ENCODE peak calls at places on chromosomes 2 and 18, in six cellular contexts. E is myocyte; G is activated effector memory CD4-positive, alpha-beta T cell treated with Interleukin-2 at 50 U/mL for 16 hours; J is HT1080; C is T-cell; T is posterior cingulate gyrus. I is an unnamed sample.

GRCh38 chr18:59517446-59518171 is 158.5 kb upstream of the LMAN1 start:
- DNase-seq in G (no peak), C (no peak), E (peak), T (no peak), J (no peak), I (no peak)

GRCh38 chr2:18701546-18701945 is 112.2 kb upstream of the NT5C1B start:
- DNase-seq in T (no peak), C (no peak), J (no peak), E (no peak), G (no peak), I (no peak)

GRCh38 chr2:128552806-128553551 is 234.3 kb upstream of the HS6ST1 start:
- DNase-seq in T (no peak), E (no peak), C (no peak), G (no peak), J (no peak), I (no peak)

GRCh38 chr2:218501665-218502064 is 66.5 kb downstream of the USP37 start:
- DNase-seq in J (no peak), C (no peak), E (peak), G (no peak), T (no peak), I (peak)

GRCh38 chr2:120765911-120766757 is 30.5 kb downstream of the GLI2 start:
- DNase-seq in T (no peak), G (no peak), E (peak), C (no peak), J (peak), I (peak)

GRCh38 chr2:218567797-218568189 is 358 bp downstream of the USP37 start:
- DNase-seq in C (peak), G (no peak), E (no peak), T (no peak), J (no peak), I (no peak)

GRCh38 chr2:72236445-72237067 is 88.9 kb upstream of the CYP26B1 start:
- DNase-seq in G (no peak), T (no peak), J (peak), C (no peak), E (peak), I (peak)

GRCh38 chr2:37857485-37858196 is 67.4 kb upstream of the RMDN2 start:
- DNase-seq in G (no peak), T (no peak), J (no peak), C (no peak), E (peak), I (no peak)

GRCh38 chr2:216117566-216117965 is 8.4 kb downstream of the XRCC5 start:
- DNase-seq in J (no peak), C (no peak), T (no peak), E (no peak), G (no peak), I (no peak)

GRCh38 chr2:56167616-56168015 is 16.2 kb upstream of the CCDC85A start:
- DNase-seq in T (no peak), J (no peak), C (no peak), G (no peak), E (peak), I (no peak)

GRCh38 chr18:9429662-9429993 is 45.7 kb upstream of the RALBP1 start:
- DNase-seq in J (no peak), C (no peak), G (no peak), T (no peak), E (no peak), I (no peak)

GRCh38 chr2:200603972-200604371 is 18.2 kb downstream of the AOX1 start:
- DNase-seq in T (no peak), J (peak), C (no peak), E (no peak), G (no peak), I (no peak)

GRCh38 chr18:22676423-22676822 is 256.7 kb upstream of the RBBP8 start:
- DNase-seq in G (no peak), E (no peak), T (no peak), C (no peak), J (no peak), I (no peak)

GRCh38 chr2:135424849-135425248 is 106.2 kb downstream of the ZRANB3 start:
- DNase-seq in E (peak), G (no peak), T (no peak), C (no peak), J (no peak), I (no peak)

GRCh38 chr2:112580084-112580483 is 4.3 kb upstream of the CHCHD5 start:
- DNase-seq in C (no peak), J (no peak), G (no peak), T (no peak), E (no peak), I (no peak)

GRCh38 chr2:2238726-2239269 is 92.3 kb downstream of the MYT1L start:
- DNase-seq in G (no peak), T (no peak), C (no peak), J (no peak), E (no peak), I (no peak)

GRCh38 chr18:49013961-49014604 is 63.3 kb upstream of the SMAD7 start:
- DNase-seq in J (no peak), G (no peak), E (no peak), C (no peak), T (no peak), I (no peak)

GRCh38 chr2:29009711-29010677 is 28.9 kb downstream of the TOGARAM2 start:
- DNase-seq in C (peak), T (no peak), E (no peak), G (no peak), J (no peak), I (no peak)

GRCh38 chr2:165067958-165068612 is 112.8 kb upstream of the SLC38A11 start:
- DNase-seq in E (peak), C (no peak), T (peak), G (no peak), J (no peak), I (no peak)

GRCh38 chr2:239569401-239570090 is 168.7 kb upstream of the HDAC4 start:
- DNase-seq in T (peak), C (no peak), E (no peak), G (no peak), J (peak), I (no peak)

GRCh38 chr18:63311481-63312409 is 7.8 kb downstream of the BCL2 start:
- DNase-seq in C (no peak), T (no peak), G (no peak), E (no peak), J (no peak), I (no peak)

GRCh38 chr2:196170681-196171247 is 614 bp downstream of the STK17B start:
- DNase-seq in G (peak), T (no peak), E (peak), C (peak), J (no peak), I (no peak)

GRCh38 chr2:178363252-178363651 is 87.7 kb downstream of the PRKRA start:
- DNase-seq in T (no peak), G (no peak), J (peak), C (no peak), E (no peak), I (no peak)

GRCh38 chr2:198438326-198438725 is 633.9 kb downstream of the PLCL1 start:
- DNase-seq in T (no peak), C (no peak), E (no peak), J (peak), G (no peak), I (no peak)

GRCh38 chr2:240167588-240167880 is 27.1 kb upstream of the OTOS start:
- DNase-seq in G (no peak), E (no peak), T (no peak), J (no peak), C (no peak), I (no peak)

GRCh38 chr2:158131919-158132566 is 30.4 kb downstream of the UPP2 start:
- DNase-seq in E (no peak), C (no peak), T (no peak), J (no peak), G (no peak), I (no peak)

GRCh38 chr18:68102117-68102516 is 585.6 kb upstream of the DSEL start:
- DNase-seq in E (no peak), G (no peak), T (no peak), C (no peak), J (no peak), I (no peak)

GRCh38 chr2:39247512-39247911 is 3.7 kb upstream of the CDKL4 start:
- DNase-seq in J (no peak), G (no peak), C (no peak), E (no peak), T (no peak), I (no peak)